ENCODE peak calls at places on chromosome 20, in five cellular contexts. D, B, P, Z and I are unnamed samples.

GRCh38 chr20:53146201-53146891 is 174.2 kb downstream of the TSHZ2 start:
- DNase-seq in B (no peak), P (no peak), D (no peak), Z (no peak), I (no peak)

GRCh38 chr20:50931306-50932015 is at the start of gene ADNP:
- DNase-seq in Z (peak; percentile 61), D (peak; percentile 96), B (peak; percentile 77), P (peak; percentile 73), I (peak; percentile 81)

GRCh38 chr20:21026951-21027350 is 79.2 kb downstream of the LINC00237 start:
- DNase-seq in D (no peak), B (no peak), P (no peak), Z (no peak), I (no peak)

GRCh38 chr20:63696311-63696627 is 183 bp upstream of the TNFRSF6B start:
- DNase-seq in P (no peak), B (no peak), D (no peak), Z (no peak), I (no peak)

GRCh38 chr20:22180244-22180643 is 404.1 kb downstream of the FOXA2 start:
- DNase-seq in P (no peak), B (no peak), Z (no peak), D (no peak), I (no peak)

GRCh38 chr20:50885781-50886180 is 45.5 kb downstream of the ADNP start:
- DNase-seq in Z (no peak), P (no peak), B (no peak), D (no peak), I (no peak)

GRCh38 chr20:21125849-21126840 is at the start of gene KIZ:
- DNase-seq in P (peak; percentile 90), B (peak; percentile 92), D (peak; percentile 94), Z (peak; percentile 86), I (peak; percentile 87)

GRCh38 chr20:24027229-24027628 is 38.6 kb upstream of the GGTLC1 start:
- DNase-seq in B (no peak), Z (no peak), P (no peak), D (no peak), I (no peak)

GRCh38 chr20:15491564-15491963 is 1081.7 kb downstream of the KIF16B start:
- DNase-seq in P (no peak), B (no peak), Z (no peak), D (no peak), I (no peak)

GRCh38 chr20:63967330-63968135 is 2.2 kb downstream of the ZNF512B start:
- DNase-seq in D (no peak), B (no peak), Z (no peak), P (no peak), I (no peak)

GRCh38 chr20:54340206-54340605 is 132.3 kb downstream of the PFDN4 start:
- DNase-seq in B (no peak), Z (no peak), D (no peak), P (no peak), I (no peak)

GRCh38 chr20:60446273-60447111 is 488.3 kb downstream of the CDH26 start:
- DNase-seq in Z (no peak), P (no peak), D (no peak), B (no peak), I (no peak)

GRCh38 chr20:62816879-62817873 is at the start of gene COL9A3:
- DNase-seq in B (no peak), D (no peak), P (no peak), Z (no peak), I (no peak)

GRCh38 chr20:63580796-63581461 is 6.9 kb upstream of the HELZ2 start:
- DNase-seq in Z (no peak), P (peak; percentile 70), B (peak; percentile 28), D (peak; percentile 27), I (no peak)

GRCh38 chr20:15807271-15807670 is 766.0 kb downstream of the KIF16B start:
- DNase-seq in P (no peak), B (no peak), Z (no peak), D (no peak), I (no peak)